ENCODE peak calls at places on chromosomes 16 and 17, in four cellular contexts. D is HepG2, H is GM12878, A is SK-N-SH. M is an unnamed sample.

GRCh38 chr16:54194008-54194731 is 92.4 kb downstream of the IRX3 start:
- DNase-seq in D (no peak), H (no peak), A (no peak), M (peak; percentile 70)

GRCh38 chr16:84464116-84464515 is 40.3 kb downstream of the MEAK7 start:
- DNase-seq in D (no peak), H (no peak), A (no peak), M (peak; percentile 11)

GRCh38 chr17:10032142-10032541 is 127.1 kb upstream of the RCVRN start:
- DNase-seq in D (no peak), H (no peak), A (no peak), M (no peak)

GRCh38 chr17:885971-886571 is 93.5 kb downstream of the NXN start:
- DNase-seq in D (no peak), H (no peak), A (no peak), M (no peak)

GRCh38 chr16:69107311-69107962 is 2.0 kb downstream of the HAS3 start:
- DNase-seq in D (no peak), H (no peak), A (peak; percentile 46), M (peak; percentile 76)

GRCh38 chr17:9211133-9211765 is 189.9 kb downstream of the NTN1 start:
- DNase-seq in D (no peak), H (no peak), A (no peak), M (no peak)

GRCh38 chr16:48409839-48410610 is 24.8 kb upstream of the SIAH1 start:
- DNase-seq in D (peak; percentile 93), H (no peak), A (no peak), M (no peak)

GRCh38 chr17:27879987-27880608 is 13.1 kb downstream of the LYRM9 start:
- DNase-seq in D (peak; percentile 48), H (peak; percentile 23), A (peak; percentile 88), M (peak; percentile 87)

GRCh38 chr17:28342313-28342712 is 6.8 kb downstream of the TNFAIP1 start:
- DNase-seq in D (no peak), H (no peak), A (no peak), M (no peak)

GRCh38 chr17:4950075-4950756 is 703 bp upstream of the ENO3 start:
- DNase-seq in D (peak; percentile 56), H (no peak), A (peak; percentile 82), M (no peak)

GRCh38 chr17:81471804-81472456 is 40.7 kb downstream of the ACTG1 start:
- DNase-seq in D (peak; percentile 42), H (no peak), A (peak; percentile 97), M (no peak)

GRCh38 chr16:67546761-67547422 is 15.4 kb upstream of the CTCF start:
- DNase-seq in D (peak; percentile 65), H (no peak), A (peak; percentile 91), M (peak; percentile 70)

GRCh38 chr17:8311131-8311790 is 1.2 kb downstream of the ARHGEF15 start:
- DNase-seq in D (no peak), H (no peak), A (no peak), M (no peak)

GRCh38 chr16:58709338-58709737 is 24.8 kb upstream of the SLC38A7 start:
- DNase-seq in D (no peak), H (no peak), A (no peak), M (no peak)

GRCh38 chr16:80056334-80056733 is 455.8 kb upstream of the MAF start:
- DNase-seq in D (no peak), H (no peak), A (no peak), M (no peak)

GRCh38 chr16:11245222-11245737 is 10.7 kb downstream of the SOCS1 start:
- DNase-seq in D (no peak), H (no peak), A (no peak), M (no peak)

GRCh38 chr16:80129791-80130190 is 411.0 kb upstream of the DYNLRB2 start:
- DNase-seq in D (no peak), H (no peak), A (no peak), M (no peak)

GRCh38 chr17:38870259-38871165 is 654 bp downstream of the LASP1 start:
- DNase-seq in D (peak; percentile 40), H (no peak), A (peak; percentile 83), M (no peak)

GRCh38 chr17:62899349-62899748 is 66.7 kb upstream of the TANC2 start:
- DNase-seq in D (no peak), H (no peak), A (no peak), M (no peak)

GRCh38 chr17:72191356-72191755 is 70.5 kb downstream of the SOX9 start:
- DNase-seq in D (no peak), H (no peak), A (no peak), M (no peak)

GRCh38 chr17:67390646-67391480 is 13.8 kb downstream of the PITPNC1 start:
- DNase-seq in D (peak; percentile 86), H (peak; percentile 87), A (no peak), M (no peak)

DNA sequence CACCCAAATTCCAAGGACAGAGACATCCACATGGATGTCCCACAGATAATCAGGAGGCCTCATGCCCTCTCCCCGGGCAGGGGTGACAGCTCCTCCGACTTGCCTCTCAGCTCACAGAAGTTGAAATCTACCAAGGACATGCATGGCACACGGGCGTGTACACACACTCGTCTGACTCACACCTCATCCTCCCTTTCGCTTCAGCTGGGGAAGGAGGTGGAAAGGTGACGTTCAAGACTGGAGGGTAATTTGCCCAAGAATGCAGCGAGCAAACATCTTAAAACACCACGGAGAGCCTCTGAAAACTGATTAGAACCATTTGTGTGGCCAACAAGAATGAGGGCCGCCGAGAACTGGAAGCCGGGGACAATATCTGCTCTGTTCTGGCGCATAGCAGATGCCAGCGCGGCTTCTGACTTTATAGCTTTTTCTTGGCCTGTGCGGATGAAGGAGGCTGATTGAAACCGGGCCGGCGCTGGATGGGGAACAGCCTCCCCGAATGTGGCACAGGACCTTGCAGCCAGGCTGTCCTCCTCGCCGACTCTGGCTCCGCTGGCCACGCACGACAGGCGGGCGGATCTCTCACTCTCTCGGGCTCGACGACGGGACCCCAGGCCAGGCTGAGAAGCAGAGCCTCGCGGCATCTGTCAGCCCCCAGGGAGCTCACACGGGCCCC is 100.9 kb downstream of the C16orf95 start:
- DNase-seq in D (no peak), H (no peak), A (no peak), M (no peak)
- TF ChIP-seq TCF12 in D (no peak), H (no peak), A (no peak), M (no peak)

DNA sequence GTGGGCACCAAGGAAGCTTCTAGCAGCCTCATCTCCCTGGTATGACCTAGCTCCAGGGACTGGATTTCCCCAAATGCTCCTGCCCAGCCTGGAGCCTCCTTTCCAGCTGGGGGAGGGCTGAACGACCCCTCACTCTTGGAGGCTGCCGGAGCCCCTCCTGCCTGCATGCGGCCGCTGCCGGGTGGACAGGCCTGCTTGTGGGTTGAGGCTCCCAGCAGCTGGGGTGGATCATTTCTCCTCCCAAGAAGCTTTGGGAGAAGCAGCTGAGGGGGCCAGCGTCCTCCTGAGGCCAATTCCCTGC is 213.6 kb downstream of the SEC14L1 start:
- DNase-seq in D (no peak), H (no peak), A (no peak), M (no peak)
- TF ChIP-seq TCF12 in D (no peak), H (no peak), A (no peak), M (no peak)

GRCh38 chr16:31706925-31707324 is 166.7 kb upstream of the ZNF267 start:
- DNase-seq in D (no peak), H (no peak), A (no peak), M (no peak)
- TF ChIP-seq TCF12 in D (no peak), H (no peak), A (no peak), M (no peak)

DNA sequence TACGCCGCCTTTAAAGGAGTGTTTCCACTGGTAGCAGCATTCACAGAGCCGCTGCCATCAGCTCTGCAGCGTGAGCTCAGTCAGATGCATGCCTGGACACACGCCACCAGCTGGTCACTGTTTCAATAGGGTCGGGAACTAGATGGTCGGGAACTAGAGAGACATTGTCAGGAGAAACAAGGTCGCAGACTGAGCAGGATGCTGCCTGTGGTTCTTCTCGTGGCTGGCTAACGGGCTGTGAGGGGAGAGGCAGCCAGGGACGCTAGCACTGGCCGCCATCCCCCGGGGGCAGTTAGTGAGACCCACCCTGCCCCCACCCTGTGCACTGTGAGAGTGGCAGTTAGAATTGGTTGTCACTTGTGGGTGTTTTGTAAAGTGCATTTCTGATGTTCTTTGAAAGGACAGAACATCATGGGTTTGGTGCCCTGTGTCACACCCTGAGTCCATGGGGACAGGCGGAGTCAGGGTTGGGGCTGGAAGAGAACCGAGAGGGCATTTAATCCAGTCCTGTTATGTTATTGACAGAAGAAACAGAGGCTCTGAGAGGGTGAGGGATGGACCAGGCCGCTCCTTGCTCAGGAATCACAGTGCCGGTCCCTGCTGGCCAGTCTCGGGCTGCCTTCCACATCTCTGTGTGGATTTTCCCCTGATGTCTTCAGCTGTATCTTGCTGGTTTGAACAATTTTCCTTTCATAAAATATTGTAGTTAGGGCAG is 86.4 kb downstream of the SPECC1 start:
- DNase-seq in D (peak; percentile 43), H (no peak), A (peak; percentile 80), M (no peak)
- TF ChIP-seq TCF12 in D (no peak), H (no peak), A (no peak), M (no peak)

DNA sequence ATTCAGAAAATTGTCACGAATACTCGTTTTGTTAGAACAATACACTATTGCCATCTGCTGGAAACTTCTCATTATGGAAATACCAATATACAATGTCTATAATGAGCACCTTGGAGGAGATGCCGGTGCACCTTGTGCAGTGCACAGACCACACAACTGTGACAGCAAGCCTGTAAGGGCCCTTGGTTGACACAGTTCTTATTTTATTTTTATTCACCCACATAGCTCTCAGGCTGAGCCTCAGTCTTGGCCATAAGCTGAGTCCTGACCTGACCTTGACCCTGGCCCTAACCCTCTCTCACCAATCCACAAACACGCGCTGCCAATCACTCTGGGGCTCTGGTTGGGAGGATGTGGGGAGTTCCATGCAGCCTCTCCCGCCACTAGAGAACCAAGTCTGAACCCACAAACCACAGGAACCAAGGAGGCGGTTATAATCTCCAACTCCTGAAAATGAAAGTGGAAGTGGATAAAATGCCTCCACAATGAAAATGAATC is 7.6 kb downstream of the AIPL1 start:
- DNase-seq in D (no peak), H (peak; percentile 23), A (no peak), M (no peak)
- TF ChIP-seq TCF12 in D (no peak), H (no peak), A (no peak), M (no peak)

DNA sequence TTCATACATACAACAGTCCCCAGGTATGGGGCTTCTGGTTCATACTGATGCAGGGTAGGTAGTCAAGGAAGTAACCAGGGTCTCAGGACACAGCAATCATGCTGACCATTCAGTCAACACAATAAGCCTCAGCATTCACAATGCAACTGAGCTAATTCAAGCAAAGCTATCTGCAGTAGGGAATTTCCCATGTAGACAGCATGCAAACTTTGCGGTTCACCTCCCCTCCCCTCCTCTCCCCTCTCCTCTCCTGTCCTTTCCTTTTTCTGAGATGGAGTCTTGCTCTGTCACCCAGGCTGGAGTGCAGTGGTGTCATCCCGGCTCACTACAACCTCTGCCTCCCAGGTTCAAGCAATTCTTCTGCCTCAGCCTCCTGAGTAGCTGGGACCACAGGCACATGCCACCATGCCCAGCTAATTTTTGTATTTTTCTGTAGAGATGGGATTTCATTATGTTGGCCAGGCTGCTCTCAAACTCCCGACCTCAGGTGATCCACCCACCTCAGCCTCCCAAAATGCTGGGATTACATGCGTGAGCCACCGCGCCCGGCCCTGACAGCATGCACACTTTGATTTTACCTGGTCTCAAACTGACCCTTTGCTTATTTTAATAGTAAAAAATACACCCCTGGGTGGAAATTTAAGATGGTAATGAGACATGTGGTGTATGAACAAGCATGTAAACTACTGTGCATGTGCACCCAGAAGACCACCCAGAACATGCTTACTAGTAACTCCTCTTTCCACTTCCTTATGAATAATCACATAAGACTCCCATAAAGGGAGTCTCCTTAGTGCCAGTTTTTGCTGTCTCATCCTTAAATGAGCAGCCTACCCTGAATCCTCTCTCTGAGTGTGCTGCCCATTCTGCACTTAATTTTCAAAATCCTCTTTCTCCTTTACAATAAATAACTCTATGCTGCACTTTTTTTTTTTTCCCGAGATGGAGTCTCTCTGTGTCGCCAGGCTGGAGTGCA is 9.3 kb upstream of the RNF135 start:
- DNase-seq in D (no peak), H (peak; percentile 76), A (no peak), M (no peak)
- TF ChIP-seq TCF12 in D (no peak), H (no peak), A (no peak), M (no peak)